ENCODE peak calls at places on chromosomes 3 and 15, in nine cellular contexts. X is hepatocyte; U is CD4-positive, alpha-beta T cell; G is cardiac muscle cell; Q is astrocyte of the spinal cord; S is lower lobe of right lung; I is thyroid gland; D is tibial nerve; O is Peyer's patch. Z is an unnamed sample.

GRCh38 chr15:90865702-90866101 is 2.7 kb upstream of the FURIN start:
- DNase-seq in X (no peak), U (no peak), G (no peak), Q (no peak), S (no peak), I (no peak), D (no peak), O (no peak), Z (no peak)

GRCh38 chr15:68561146-68561545 is 17.6 kb upstream of the CORO2B start:
- DNase-seq in X (no peak), U (no peak), G (no peak), Q (no peak), S (no peak), I (no peak), D (no peak), O (peak), Z (no peak)

GRCh38 chr3:111732248-111732879 is 126.7 kb upstream of the PHLDB2 start:
- DNase-seq in X (peak), U (no peak), G (no peak), Q (no peak), S (no peak), I (no peak), D (no peak), O (no peak), Z (no peak)

GRCh38 chr15:38169982-38170381 is 82.7 kb upstream of the SPRED1 start:
- DNase-seq in X (no peak), U (no peak), G (peak), Q (no peak), S (no peak), I (no peak), D (no peak), O (no peak), Z (no peak)

GRCh38 chr15:31511707-31512310 is 185.2 kb downstream of the KLF13 start:
- DNase-seq in X (no peak), U (no peak), G (no peak), Q (no peak), S (no peak), I (no peak), D (no peak), O (no peak), Z (no peak)

GRCh38 chr15:100771745-100772144 is 107.9 kb upstream of the ALDH1A3 start:
- DNase-seq in X (peak), U (no peak), G (peak), Q (no peak), S (no peak), I (no peak), D (no peak), O (no peak), Z (no peak)

GRCh38 chr15:32643907-32644445 is 2.5 kb downstream of the SCG5 start:
- DNase-seq in X (no peak), U (no peak), G (no peak), Q (no peak), S (no peak), I (no peak), D (no peak), O (no peak), Z (no peak)

GRCh38 chr3:172965256-172965655 is 175.8 kb downstream of the SPATA16 start:
- DNase-seq in X (no peak), U (no peak), G (peak), Q (peak), S (no peak), I (no peak), D (no peak), O (no peak), Z (no peak)

GRCh38 chr3:141076821-141077571 is 25.8 kb downstream of the SPSB4 start:
- DNase-seq in X (peak), U (no peak), G (peak), Q (peak), S (peak), I (no peak), D (no peak), O (no peak), Z (no peak)

GRCh38 chr15:47384316-47384715 is 333.0 kb upstream of the SEMA6D start:
- DNase-seq in X (peak), U (no peak), G (peak), Q (peak), S (no peak), I (peak), D (no peak), O (no peak), Z (no peak)

GRCh38 chr15:33182278-33182905 is 12.1 kb downstream of the FMN1 start:
- DNase-seq in X (no peak), U (no peak), G (no peak), Q (no peak), S (no peak), I (no peak), D (no peak), O (no peak), Z (no peak)

GRCh38 chr3:47780727-47781325 is 867 bp downstream of the SMARCC1 start:
- DNase-seq in X (no peak), U (no peak), G (peak), Q (peak), S (no peak), I (no peak), D (no peak), O (no peak), Z (no peak)

GRCh38 chr15:32124726-32125125 is 94.4 kb downstream of the CHRNA7 start:
- DNase-seq in X (no peak), U (no peak), G (no peak), Q (no peak), S (no peak), I (no peak), D (no peak), O (no peak), Z (no peak)

GRCh38 chr3:117735481-117736101 is 1026.0 kb downstream of the TUSC7 start:
- DNase-seq in X (no peak), U (no peak), G (no peak), Q (peak), S (no peak), I (no peak), D (no peak), O (no peak), Z (no peak)

GRCh38 chr3:170420307-170420821 is 1.7 kb downstream of the CLDN11 start:
- DNase-seq in X (peak), U (no peak), G (peak), Q (no peak), S (no peak), I (no peak), D (no peak), O (no peak), Z (no peak)

GRCh38 chr15:38076806-38077205 is 142.4 kb downstream of the TMCO5A start:
- DNase-seq in X (no peak), U (no peak), G (no peak), Q (peak), S (no peak), I (no peak), D (peak), O (no peak), Z (no peak)

GRCh38 chr15:42215854-42216829 is 8.0 kb upstream of the VPS39 start:
- DNase-seq in X (no peak), U (no peak), G (peak), Q (no peak), S (no peak), I (no peak), D (no peak), O (no peak), Z (no peak)

GRCh38 chr3:193879864-193880242 is 256.1 kb upstream of the HES1 start:
- DNase-seq in X (no peak), U (no peak), G (no peak), Q (no peak), S (no peak), I (no peak), D (no peak), O (no peak), Z (no peak)

DNA sequence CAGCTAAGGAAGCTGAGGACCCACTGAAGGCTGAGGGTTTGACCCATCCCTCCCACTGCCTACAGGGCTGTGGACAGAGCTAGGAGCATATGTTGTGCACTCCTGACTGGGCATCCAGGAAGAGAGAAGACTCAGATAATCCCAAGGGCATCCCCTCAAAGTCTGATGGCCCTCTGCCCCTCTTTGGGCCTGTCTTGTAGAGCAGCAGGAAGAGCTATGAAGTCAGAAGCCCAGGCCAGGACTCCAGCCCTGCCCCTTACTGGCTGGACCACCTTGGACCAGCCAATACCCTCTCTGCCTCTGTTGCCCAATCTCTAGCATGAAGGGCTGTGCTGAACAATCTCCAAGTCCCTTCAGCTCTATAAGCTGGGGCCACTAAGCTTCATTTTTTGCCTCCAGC is 210.8 kb downstream of the RPLP1 start:
- DNase-seq in X (no peak), U (no peak), G (no peak), Q (no peak), S (no peak), I (no peak), D (no peak), O (no peak), Z (no peak)
- TF ChIP-seq CTCF in X (no peak), U (no peak), G (no peak), Q (no peak), S (no peak), I (no peak), D (no peak), O (no peak), Z (no peak)

DNA sequence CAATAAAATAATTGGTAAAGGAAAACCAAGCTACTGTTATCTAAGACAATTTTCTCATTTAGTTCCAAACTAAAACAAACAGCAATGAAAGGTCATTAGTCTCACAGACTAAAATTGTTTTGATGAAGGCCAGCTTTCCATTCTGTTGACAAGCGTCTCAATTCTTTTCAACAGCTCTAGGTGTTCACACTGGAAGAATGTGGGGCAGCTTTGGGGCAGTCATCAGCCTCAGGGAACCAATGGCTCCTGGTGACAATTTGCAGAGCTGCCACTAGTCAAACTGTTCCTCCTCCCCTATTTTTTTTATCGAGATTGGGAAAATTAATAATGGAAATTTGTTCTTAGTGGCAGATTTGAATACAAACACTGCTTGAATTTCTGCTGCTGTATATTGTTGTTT is 104.2 kb downstream of the MEIS2 start:
- DNase-seq in X (no peak), U (no peak), G (no peak), Q (no peak), S (no peak), I (no peak), D (no peak), O (no peak), Z (no peak)
- TF ChIP-seq CTCF in X (no peak), U (no peak), G (no peak), Q (no peak), S (no peak), I (no peak), D (no peak), O (no peak), Z (peak)

GRCh38 chr3:160343132-160343531 is 55.9 kb downstream of the IFT80 start:
- DNase-seq in X (peak), U (no peak), G (peak), Q (peak), S (no peak), I (no peak), D (no peak), O (no peak), Z (no peak)
- TF ChIP-seq CTCF in X (peak), U (no peak), G (peak), Q (peak), S (no peak), I (peak), D (no peak), O (peak), Z (peak)

GRCh38 chr15:71752604-71753289 is 57.6 kb upstream of the NR2E3 start:
- DNase-seq in X (peak), U (no peak), G (peak), Q (peak), S (no peak), I (peak), D (no peak), O (peak), Z (no peak)
- TF ChIP-seq CTCF in X (peak), U (no peak), G (peak), Q (peak), S (peak), I (no peak), D (peak), O (peak), Z (peak)

GRCh38 chr3:53846134-53846850 is at the start of the genes CHDH and IL17RB:
- DNase-seq in X (peak), U (no peak), G (no peak), Q (no peak), S (peak), I (peak), D (no peak), O (peak), Z (no peak)

GRCh38 chr3:53845881-53846133 is 412 bp downstream of the CHDH start:
- DNase-seq in X (no peak), U (no peak), G (no peak), Q (no peak), S (no peak), I (no peak), D (no peak), O (no peak), Z (no peak)

GRCh38 chr3:53844262-53845102 is 1.7 kb downstream of the CHDH start:
- DNase-seq in X (peak), U (no peak), G (no peak), Q (no peak), S (no peak), I (no peak), D (no peak), O (peak), Z (no peak)

GRCh38 chr3:53846851-53847155 is 435 bp downstream of the IL17RB start:
- DNase-seq in X (no peak), U (no peak), G (no peak), Q (no peak), S (no peak), I (no peak), D (no peak), O (no peak), Z (no peak)

GRCh38 chr3:53845103-53845880 is 927 bp downstream of the CHDH start:
- DNase-seq in X (peak), U (no peak), G (peak), Q (peak), S (peak), I (peak), D (peak), O (peak), Z (no peak)
- TF ChIP-seq CTCF in X (peak), U (no peak), G (peak), Q (peak), S (peak), I (no peak), D (no peak), O (no peak), Z (peak)

GRCh38 chr3:541328-541727 is 344.8 kb downstream of the CHL1 start:
- DNase-seq in X (peak), U (no peak), G (no peak), Q (no peak), S (no peak), I (no peak), D (no peak), O (no peak), Z (no peak)

GRCh38 chr3:536417-536813 is 339.9 kb downstream of the CHL1 start:
- DNase-seq in X (no peak), U (no peak), G (no peak), Q (no peak), S (no peak), I (no peak), D (no peak), O (no peak), Z (no peak)

DNA sequence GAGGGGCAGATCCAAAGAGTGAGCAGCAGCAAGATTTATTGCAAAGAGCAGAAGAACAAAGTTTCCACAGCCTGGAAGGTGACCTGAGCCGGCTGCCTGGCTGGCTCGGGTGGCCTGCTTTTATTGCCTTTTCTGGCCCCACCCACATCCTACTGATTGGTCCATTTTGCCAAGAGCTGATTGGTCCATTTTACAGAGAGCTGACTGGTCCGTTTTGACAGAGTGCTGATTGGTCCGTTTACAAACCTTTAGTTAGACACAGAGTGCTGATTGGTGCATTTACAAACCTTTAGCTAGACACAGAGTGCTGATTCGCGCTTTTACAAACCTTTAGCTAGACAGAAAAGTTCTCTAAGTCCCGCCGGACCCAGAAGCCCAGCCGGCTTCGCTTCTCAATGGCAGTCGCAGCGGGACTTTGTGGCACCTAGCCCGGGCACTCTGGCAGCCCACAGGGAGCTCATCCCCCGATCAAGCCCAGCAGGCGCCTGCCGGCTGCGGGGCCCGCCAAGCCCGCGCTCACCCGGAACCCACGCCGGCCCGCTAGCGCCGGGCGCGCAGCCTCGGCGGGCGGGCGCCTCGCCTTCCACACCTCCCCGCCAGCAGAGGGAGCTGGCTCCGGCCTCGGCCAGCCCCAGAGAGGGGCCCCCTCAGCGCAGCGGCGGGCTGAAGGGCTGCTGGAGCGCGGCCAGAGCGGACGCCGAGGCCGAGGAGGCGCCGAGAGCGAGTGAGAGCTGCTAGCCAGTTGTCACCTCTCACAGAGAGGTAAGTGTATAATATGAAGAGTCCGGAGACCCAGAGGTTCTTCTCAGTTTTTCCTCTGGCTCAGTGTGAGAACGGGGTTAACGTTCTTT is 339.2 kb downstream of the CHL1 start:
- DNase-seq in X (peak), U (no peak), G (peak), Q (peak), S (peak), I (peak), D (no peak), O (peak), Z (no peak)
- TF ChIP-seq CTCF in X (no peak), U (no peak), G (no peak), Q (peak), S (peak), I (peak), D (no peak), O (no peak), Z (no peak)

GRCh38 chr15:88403461-88403860 is 63.7 kb downstream of the MRPL46 start:
- DNase-seq in X (no peak), U (no peak), G (no peak), Q (no peak), S (no peak), I (no peak), D (no peak), O (no peak), Z (no peak)
- TF ChIP-seq CTCF in X (no peak), U (no peak), G (no peak), Q (no peak), S (no peak), I (no peak), D (no peak), O (no peak), Z (no peak)

GRCh38 chr3:116306720-116307119 is 138.6 kb downstream of the LSAMP start:
- DNase-seq in X (no peak), U (no peak), G (no peak), Q (no peak), S (no peak), I (no peak), D (no peak), O (no peak), Z (no peak)
- TF ChIP-seq CTCF in X (no peak), U (no peak), G (no peak), Q (no peak), S (no peak), I (no peak), D (no peak), O (no peak), Z (peak)

GRCh38 chr3:133663569-133664313 is 2.0 kb upstream of the TOPBP1 start:
- DNase-seq in X (peak), U (no peak), G (peak), Q (peak), S (no peak), I (no peak), D (no peak), O (no peak), Z (no peak)
- TF ChIP-seq CTCF in X (peak), U (peak), G (peak), Q (peak), S (peak), I (peak), D (peak), O (peak), Z (peak)